ENCODE peak calls at places on chromosomes 7 and 10, in six cellular contexts. U, S, L, T, Y and P are unnamed samples.

GRCh38 chr7:156102267-156102666 is 290.0 kb upstream of the SHH start:
- DNase-seq in U (no peak), S (no peak), L (no peak), T (no peak), Y (no peak), P (no peak)

GRCh38 chr7:116552616-116553015 is 27.8 kb downstream of the CAV1 start:
- DNase-seq in U (no peak), S (no peak), L (peak), T (no peak), Y (no peak), P (no peak)

GRCh38 chr10:55820478-55820877 is 540.6 kb downstream of the ZWINT start:
- DNase-seq in U (no peak), S (no peak), L (no peak), T (no peak), Y (peak), P (no peak)

GRCh38 chr7:129845972-129846327 is 106.8 kb downstream of the UBE2H start:
- DNase-seq in U (no peak), S (no peak), L (peak), T (no peak), Y (no peak), P (no peak)

GRCh38 chr7:99218406-99219184 is 10.7 kb upstream of the KPNA7 start:
- DNase-seq in U (no peak), S (peak), L (no peak), T (no peak), Y (no peak), P (no peak)

GRCh38 chr7:18402488-18403183 is 92.9 kb upstream of the HDAC9 start:
- DNase-seq in U (no peak), S (peak), L (peak), T (no peak), Y (no peak), P (no peak)

GRCh38 chr7:2757361-2757903 is 69.4 kb downstream of the AMZ1 start:
- DNase-seq in U (no peak), S (peak), L (peak), T (peak), Y (no peak), P (no peak)

GRCh38 chr10:125262414-125262813 is 102.1 kb upstream of the CTBP2 start:
- DNase-seq in U (no peak), S (no peak), L (no peak), T (no peak), Y (no peak), P (no peak)

GRCh38 chr7:116395125-116395791 is 104.3 kb upstream of the CAV2 start:
- DNase-seq in U (no peak), S (peak), L (peak), T (no peak), Y (no peak), P (no peak)

GRCh38 chr10:44974628-44975431 is 3.8 kb downstream of the DEPP1 start:
- DNase-seq in U (peak), S (peak), L (peak), T (peak), Y (peak), P (peak)

GRCh38 chr10:62049815-62050626 is 148.5 kb downstream of the ARID5B start:
- DNase-seq in U (no peak), S (no peak), L (no peak), T (no peak), Y (no peak), P (no peak)

GRCh38 chr10:3068968-3069737 is 1.8 kb downstream of the PFKP start:
- DNase-seq in U (peak), S (peak), L (no peak), T (no peak), Y (peak), P (no peak)

GRCh38 chr10:112497347-112497950 is 50.4 kb downstream of the VTI1A start:
- DNase-seq in U (no peak), S (no peak), L (no peak), T (no peak), Y (no peak), P (no peak)

GRCh38 chr10:77417359-77417758 is 220.2 kb downstream of the KCNMA1 start:
- DNase-seq in U (no peak), S (no peak), L (no peak), T (no peak), Y (no peak), P (no peak)

GRCh38 chr7:124965553-124965952 is 35.9 kb upstream of the POT1 start:
- DNase-seq in U (no peak), S (no peak), L (no peak), T (no peak), Y (no peak), P (no peak)

GRCh38 chr10:63206997-63207952 is 74.1 kb downstream of the NRBF2 start:
- DNase-seq in U (no peak), S (no peak), L (peak), T (no peak), Y (no peak), P (no peak)

GRCh38 chr7:131244259-131244852 is 83.3 kb upstream of the MKLN1 start:
- DNase-seq in U (no peak), S (peak), L (peak), T (no peak), Y (peak), P (no peak)

GRCh38 chr10:117345143-117345542 is 30.1 kb downstream of the PDZD8 start:
- DNase-seq in U (no peak), S (no peak), L (no peak), T (no peak), Y (peak), P (no peak)

GRCh38 chr7:149020483-149020882 is 7.8 kb downstream of the PDIA4 start:
- DNase-seq in U (no peak), S (no peak), L (no peak), T (no peak), Y (no peak), P (no peak)

GRCh38 chr10:102347236-102347828 is 48.2 kb upstream of the NFKB2 start:
- DNase-seq in U (no peak), S (peak), L (peak), T (peak), Y (peak), P (no peak)

GRCh38 chr10:111435871-111436270 is 359.0 kb downstream of the ADRA2A start:
- DNase-seq in U (no peak), S (no peak), L (no peak), T (no peak), Y (no peak), P (no peak)

GRCh38 chr7:91424372-91424771 is 160.1 kb downstream of the FZD1 start:
- DNase-seq in U (no peak), S (no peak), L (no peak), T (no peak), Y (peak), P (no peak)

GRCh38 chr7:2775785-2776184 is 68.3 kb downstream of the GNA12 start:
- DNase-seq in U (no peak), S (no peak), L (no peak), T (no peak), Y (no peak), P (no peak)

GRCh38 chr7:19958309-19958896 is 185.0 kb upstream of the TMEM196 start:
- DNase-seq in U (no peak), S (peak), L (peak), T (no peak), Y (no peak), P (no peak)

GRCh38 chr7:102039706-102040105 is 222.3 kb downstream of the CUX1 start:
- DNase-seq in U (no peak), S (no peak), L (no peak), T (no peak), Y (no peak), P (no peak)

GRCh38 chr7:75921479-75921878 is 6.5 kb downstream of the POR start:
- DNase-seq in U (no peak), S (no peak), L (no peak), T (no peak), Y (no peak), P (no peak)

GRCh38 chr7:151148319-151149259 is 18.9 kb downstream of the GBX1 start:
- DNase-seq in U (no peak), S (no peak), L (no peak), T (no peak), Y (no peak), P (no peak)

GRCh38 chr10:3495281-3495680 is 289.7 kb downstream of the KLF6 start:
- DNase-seq in U (no peak), S (no peak), L (no peak), T (no peak), Y (no peak), P (no peak)

GRCh38 chr7:93232673-93233018 is 480 bp downstream of the VPS50 start:
- DNase-seq in U (no peak), S (peak), L (no peak), T (no peak), Y (peak), P (no peak)

GRCh38 chr10:91587710-91588638 is 44.9 kb downstream of the PPP1R3C start:
- DNase-seq in U (no peak), S (no peak), L (peak), T (no peak), Y (no peak), P (no peak)

GRCh38 chr7:14714161-14714728 is 188.3 kb downstream of the DGKB start:
- DNase-seq in U (no peak), S (peak), L (no peak), T (no peak), Y (no peak), P (no peak)

GRCh38 chr10:88965016-88965415 is 12.4 kb upstream of the ACTA2 start:
- DNase-seq in U (no peak), S (no peak), L (no peak), T (no peak), Y (no peak), P (no peak)

GRCh38 chr7:1767524-1767923 is 97.4 kb downstream of the ELFN1 start:
- DNase-seq in U (no peak), S (no peak), L (no peak), T (no peak), Y (peak), P (no peak)

GRCh38 chr10:110893559-110894179 is 21.9 kb downstream of the PDCD4 start:
- DNase-seq in U (no peak), S (no peak), L (peak), T (no peak), Y (peak), P (no peak)

GRCh38 chr10:57864789-57865676 is 402.7 kb downstream of the IPMK start:
- DNase-seq in U (no peak), S (peak), L (no peak), T (no peak), Y (no peak), P (no peak)

GRCh38 chr10:125125951-125126735 is 34.2 kb downstream of the CTBP2 start:
- DNase-seq in U (no peak), S (no peak), L (no peak), T (no peak), Y (no peak), P (no peak)

GRCh38 chr7:140036224-140036651 is 26.5 kb downstream of the PARP12 start:
- DNase-seq in U (no peak), S (no peak), L (no peak), T (no peak), Y (no peak), P (no peak)

GRCh38 chr7:100483101-100483727 is 513 bp upstream of the NYAP1 start:
- DNase-seq in U (peak), S (peak), L (peak), T (peak), Y (peak), P (peak)

GRCh38 chr10:113961261-113961938 is 82.3 kb upstream of the ADRB1 start:
- DNase-seq in U (no peak), S (no peak), L (no peak), T (no peak), Y (no peak), P (no peak)

DNA sequence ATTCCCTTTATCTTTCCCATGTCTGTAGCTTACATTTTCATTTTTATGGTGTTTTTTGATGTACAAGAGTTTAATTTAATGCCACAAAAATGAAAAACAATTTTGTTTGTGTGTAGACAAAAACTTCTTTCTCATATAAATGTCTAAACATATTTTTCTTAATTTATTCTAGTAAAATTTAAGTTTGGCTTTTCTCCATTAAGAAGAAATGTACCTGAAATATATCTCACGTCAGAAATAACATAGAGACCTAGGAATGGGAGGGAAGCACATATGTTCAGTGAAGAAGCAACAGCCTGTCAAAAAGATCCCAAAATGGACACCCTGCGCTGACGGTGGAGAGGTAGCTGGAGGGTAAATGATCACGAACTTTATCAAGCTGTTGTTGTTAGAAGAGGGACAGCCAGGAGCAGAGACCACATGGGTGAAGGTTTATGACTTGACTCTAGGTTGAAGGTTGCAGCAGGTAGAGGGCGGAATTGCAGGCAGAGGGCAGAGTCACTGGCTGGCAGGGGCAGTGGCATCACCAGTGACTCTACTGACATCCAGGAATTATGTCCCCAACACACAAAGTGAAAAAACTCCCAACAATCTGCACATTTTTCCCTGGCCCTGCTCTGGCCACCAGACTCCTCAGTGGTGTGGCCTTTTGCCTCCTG is 225.9 kb upstream of the PRSS58 start:
- DNase-seq in U (no peak), S (no peak), L (no peak), T (no peak), Y (peak), P (no peak)
- TF ChIP-seq CTCF in U (no peak), S (no peak), L (peak), T (no peak), Y (peak), P (no peak)

DNA sequence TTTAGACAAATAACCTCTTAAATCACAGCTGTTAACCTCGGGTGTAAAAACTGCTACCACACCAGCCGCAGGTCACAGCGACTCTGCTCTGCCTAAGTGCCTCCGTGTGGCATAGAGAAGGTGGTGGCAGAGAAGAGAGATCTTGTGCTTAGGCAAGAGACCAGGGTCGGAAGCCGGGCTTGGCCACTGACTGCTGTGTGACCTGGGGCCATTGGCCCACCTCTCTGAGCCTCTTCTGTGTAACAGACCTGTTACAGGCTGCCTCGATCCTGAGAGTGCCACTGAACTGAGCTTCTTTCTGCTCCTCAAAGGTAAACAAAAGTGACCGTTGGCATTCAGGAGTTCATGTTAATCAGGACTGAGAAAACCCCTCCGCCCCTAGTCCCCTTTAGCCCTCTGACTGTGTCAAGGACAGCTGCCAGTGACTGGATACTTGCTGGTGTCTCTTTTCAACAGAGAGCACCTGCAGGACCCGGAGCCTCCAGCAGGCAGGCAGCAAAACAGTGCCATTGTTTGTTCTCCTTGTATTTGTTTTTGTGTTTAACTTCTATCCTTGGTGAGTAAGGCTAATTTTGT is 36.5 kb downstream of the ZMIZ1 start:
- DNase-seq in U (no peak), S (no peak), L (no peak), T (no peak), Y (peak), P (no peak)
- TF ChIP-seq CTCF in U (no peak), S (no peak), L (no peak), T (peak), Y (no peak), P (no peak)

DNA sequence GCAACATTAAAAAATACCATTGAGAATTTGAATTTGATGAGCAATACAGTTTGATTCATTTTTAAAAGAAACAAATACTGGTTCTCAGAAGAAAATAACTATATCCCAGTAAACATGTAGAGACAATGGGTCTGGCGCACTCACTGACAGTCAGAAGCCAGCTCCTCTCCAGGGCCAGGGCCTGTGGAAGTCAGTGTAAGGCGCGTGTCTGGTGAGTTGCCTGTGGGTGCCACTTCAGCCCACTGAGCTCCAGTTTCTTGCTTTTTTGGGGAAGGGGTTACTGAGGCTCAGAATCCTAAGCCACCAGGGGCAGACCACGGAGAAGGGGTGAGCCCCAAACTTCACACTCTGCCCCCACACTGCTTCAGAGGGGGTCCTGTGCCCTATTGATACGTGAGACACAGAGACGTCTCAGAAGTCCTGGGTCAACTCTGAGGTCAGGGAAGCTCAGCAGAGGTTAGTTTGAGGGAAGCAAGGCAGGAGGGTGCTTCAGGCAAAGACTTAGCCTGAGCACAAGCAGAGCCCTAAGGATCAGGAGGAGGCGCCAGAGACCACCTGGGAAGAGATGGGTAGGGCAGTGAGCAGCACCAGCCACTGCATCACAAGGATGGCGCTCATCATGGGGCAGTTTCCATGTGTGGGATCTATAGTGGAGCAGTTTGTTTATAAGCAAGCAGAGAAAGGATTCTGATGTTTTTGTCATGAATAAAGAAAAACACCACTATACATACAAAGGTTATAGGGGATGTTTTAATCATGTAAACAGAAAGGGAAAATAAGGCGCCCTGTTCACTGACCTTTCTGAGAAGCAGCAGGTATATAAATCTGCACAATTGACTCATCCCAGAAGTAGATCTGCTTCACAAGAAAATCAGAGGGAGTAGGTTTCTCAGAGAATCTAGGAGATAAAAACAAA is 95.7 kb downstream of the PKD1L1 start:
- DNase-seq in U (no peak), S (peak), L (no peak), T (no peak), Y (peak), P (no peak)
- TF ChIP-seq CTCF in U (no peak), S (no peak), L (no peak), T (peak), Y (peak), P (no peak)

DNA sequence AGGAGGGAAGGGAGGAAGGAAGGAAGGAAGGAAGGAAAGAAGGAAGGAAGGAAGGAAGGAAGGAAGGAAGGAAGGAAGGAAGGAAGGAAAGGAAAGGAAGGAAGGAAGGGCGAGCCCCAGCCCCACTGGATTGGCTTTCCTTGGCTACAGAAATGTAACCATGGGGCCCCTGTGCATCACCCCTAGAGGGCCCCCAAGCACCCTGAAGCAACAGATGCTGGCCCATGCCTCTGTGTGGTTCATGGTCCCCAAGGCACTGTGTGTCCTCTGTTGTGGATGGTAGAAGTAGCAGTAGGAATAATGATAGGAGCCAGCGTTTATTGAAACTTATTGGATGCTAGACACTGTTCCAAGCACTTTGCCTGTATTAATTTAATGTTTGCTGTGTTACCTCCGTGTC is 116.6 kb upstream of the MACROH2A2 start:
- DNase-seq in U (no peak), S (peak), L (no peak), T (no peak), Y (peak), P (no peak)
- TF ChIP-seq CTCF in U (no peak), S (no peak), L (no peak), T (no peak), Y (peak), P (no peak)

DNA sequence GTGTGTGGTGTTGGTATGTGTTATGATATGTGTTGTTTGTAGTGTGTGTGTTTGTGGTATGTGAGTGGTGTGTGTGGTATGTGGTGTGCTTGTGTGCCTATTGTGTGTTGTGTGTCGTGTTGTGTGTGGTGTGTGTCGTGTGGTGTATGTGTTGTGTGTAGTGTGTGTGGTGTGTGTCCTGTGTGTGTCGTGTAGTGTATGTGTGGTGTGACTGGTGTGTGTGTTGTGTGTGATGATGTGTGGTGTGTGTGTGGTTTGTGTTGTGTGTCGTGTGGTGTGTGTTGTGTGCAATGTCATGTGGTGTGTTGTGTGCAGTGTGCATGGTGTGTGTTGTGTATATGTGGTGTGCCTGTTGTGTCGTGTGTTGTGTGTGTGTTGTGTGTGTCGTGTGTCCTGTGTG is 144.6 kb downstream of the DNAJB6 start:
- DNase-seq in U (peak), S (no peak), L (no peak), T (no peak), Y (no peak), P (no peak)
- TF ChIP-seq CTCF in U (no peak), S (no peak), L (no peak), T (no peak), Y (no peak), P (no peak)